ENCODE peak calls at places on chromosomes 3 and 15, in seven cellular contexts. V, T, O, F, P, W and L are unnamed samples.

GRCh38 chr3:41690766-41691563 is 270.9 kb downstream of the ULK4 start:
- DNase-seq in V (no peak), T (no peak), F (no peak), P (no peak), O (no peak), W (no peak), L (no peak)

GRCh38 chr3:45035441-45036301 is 9.6 kb downstream of the CLEC3B start:
- DNase-seq in T (no peak), F (peak), P (no peak), W (no peak), O (no peak), V (peak), L (no peak)

GRCh38 chr15:85047271-85047948 is 65.8 kb downstream of the PDE8A start:
- DNase-seq in V (peak), O (no peak), W (no peak), F (no peak), T (peak), P (no peak), L (peak)

GRCh38 chr15:40162552-40162951 is 1.7 kb downstream of the BUB1B start:
- DNase-seq in O (no peak), T (no peak), V (no peak), F (no peak), P (no peak), W (no peak), L (no peak)

GRCh38 chr3:112459750-112460149 is 39.5 kb downstream of the BTLA start:
- DNase-seq in F (no peak), O (no peak), V (no peak), W (no peak), T (no peak), P (no peak), L (no peak)

GRCh38 chr3:185824051-185824466 is 783 bp downstream of the IGF2BP2 start:
- DNase-seq in P (no peak), T (no peak), V (peak), W (no peak), O (peak), F (peak), L (no peak)

GRCh38 chr15:59280855-59281254 is 74.2 kb downstream of the LDHAL6B start:
- DNase-seq in T (no peak), V (no peak), W (no peak), P (no peak), F (no peak), O (no peak), L (no peak)

GRCh38 chr3:58608648-58609047 is 31.5 kb upstream of the FAM107A start:
- DNase-seq in F (no peak), V (no peak), P (no peak), T (no peak), O (no peak), W (no peak), L (no peak)

GRCh38 chr3:29488922-29489321 is 208.1 kb downstream of the RBMS3 start:
- DNase-seq in V (no peak), T (no peak), O (no peak), P (no peak), F (no peak), W (no peak), L (no peak)

GRCh38 chr15:33226559-33227181 is 32.2 kb upstream of the FMN1 start:
- DNase-seq in O (no peak), V (peak), F (peak), T (no peak), W (peak), P (peak), L (no peak)

GRCh38 chr3:52440671-52441070 is 4.2 kb downstream of the SEMA3G start:
- DNase-seq in P (no peak), O (no peak), V (no peak), F (peak), T (no peak), W (no peak), L (no peak)

GRCh38 chr15:75107905-75108838 is 84.8 kb downstream of the PPCDC start:
- DNase-seq in W (peak), V (peak), O (no peak), P (no peak), F (peak), T (peak), L (peak)

GRCh38 chr15:79657722-79658121 is 225.6 kb downstream of the MINAR1 start:
- DNase-seq in F (no peak), V (no peak), O (no peak), P (no peak), T (no peak), W (no peak), L (no peak)

GRCh38 chr3:10187295-10187876 is 22.7 kb downstream of the IRAK2 start:
- DNase-seq in O (no peak), P (no peak), W (no peak), T (no peak), F (no peak), V (no peak), L (no peak)

GRCh38 chr3:183810643-183811594 is 14.5 kb downstream of the MAP6D1 start:
- DNase-seq in W (no peak), T (no peak), O (no peak), P (no peak), F (no peak), V (no peak), L (no peak)

GRCh38 chr15:98077186-98077585 is 116.7 kb downstream of the ARRDC4 start:
- DNase-seq in F (no peak), P (peak), T (no peak), V (no peak), O (no peak), W (no peak), L (no peak)

GRCh38 chr3:142853270-142854163 is 35.4 kb downstream of the PCOLCE2 start:
- DNase-seq in O (peak), F (no peak), V (no peak), P (no peak), W (no peak), T (no peak), L (no peak)

GRCh38 chr3:184176377-184177330 is 2.0 kb downstream of the AP2M1 start:
- DNase-seq in O (no peak), T (peak), F (peak), V (peak), W (no peak), P (peak), L (peak)

GRCh38 chr3:123082370-123083065 is 15.7 kb downstream of the PDIA5 start:
- DNase-seq in O (no peak), T (no peak), F (no peak), P (no peak), V (no peak), W (no peak), L (no peak)

GRCh38 chr3:53318522-53318921 is 28.8 kb downstream of the DCP1A start:
- DNase-seq in P (no peak), V (no peak), T (peak), O (no peak), F (no peak), W (no peak), L (peak)

GRCh38 chr15:77384589-77385359 is 35.1 kb downstream of the PEAK1 start:
- DNase-seq in V (no peak), O (no peak), P (no peak), F (no peak), W (no peak), T (no peak), L (no peak)

GRCh38 chr3:129878355-129878754 is 15.2 kb downstream of the TMCC1 start:
- DNase-seq in V (no peak), O (no peak), P (no peak), F (no peak), W (no peak), T (no peak), L (no peak)

GRCh38 chr3:187689984-187690383 is 12.4 kb downstream of the RTP2 start:
- DNase-seq in O (no peak), W (no peak), F (no peak), T (no peak), V (no peak), P (no peak), L (no peak)

GRCh38 chr3:191136347-191136746 is 62.7 kb upstream of the OSTN start:
- DNase-seq in T (no peak), W (no peak), P (no peak), F (peak), O (no peak), V (peak), L (no peak)